ENCODE peak calls at places on chromosome 3, in five cellular contexts. L, A, H, W and I are unnamed samples.

GRCh38 chr3:52481819-52482521 is 13.2 kb upstream of the STAB1 start:
- DNase-seq in L (no peak), A (peak), H (no peak), W (no peak), I (no peak)

GRCh38 chr3:10004960-10005564 is 18.4 kb upstream of the EMC3 start:
- DNase-seq in L (no peak), A (no peak), H (no peak), W (no peak), I (no peak)

GRCh38 chr3:126858887-126859286 is 124.0 kb upstream of the PLXNA1 start:
- DNase-seq in L (no peak), A (no peak), H (peak), W (no peak), I (peak)

GRCh38 chr3:20326537-20326936 is 140.5 kb upstream of the SGO1 start:
- DNase-seq in L (no peak), A (no peak), H (no peak), W (no peak), I (no peak)

GRCh38 chr3:37694236-37694635 is 167.4 kb upstream of the CTDSPL start:
- DNase-seq in L (no peak), A (no peak), H (no peak), W (no peak), I (no peak)

GRCh38 chr3:192816274-192816853 is 89.0 kb upstream of the FGF12 start:
- DNase-seq in L (no peak), A (no peak), H (peak), W (peak), I (peak)

GRCh38 chr3:4716731-4717362 is 223.7 kb downstream of the ITPR1 start:
- DNase-seq in L (no peak), A (no peak), H (no peak), W (no peak), I (no peak)

GRCh38 chr3:98650966-98651765 is 57.8 kb upstream of the CPOX start:
- DNase-seq in L (no peak), A (no peak), H (no peak), W (no peak), I (no peak)